ENCODE peak calls at places on chromosomes 12 and 14, in four cellular contexts. B is Caco-2, M is fibroblast of lung, R is brain microvascular endothelial cell. V is an unnamed sample.

GRCh38 chr12:54341901-54342300 is 17.0 kb downstream of the COPZ1 start:
- DNase-seq in B (no peak), M (no peak), R (no peak), V (no peak)

GRCh38 chr12:132734206-132734605 is 23.6 kb downstream of the PGAM5 start:
- DNase-seq in B (no peak), M (no peak), R (no peak), V (no peak)

GRCh38 chr14:93797536-93797935 is 9.3 kb upstream of the PRIMA1 start:
- DNase-seq in B (no peak), M (no peak), R (no peak), V (no peak)

GRCh38 chr12:12376636-12377448 is 20.0 kb downstream of the BORCS5 start:
- DNase-seq in B (peak; percentile 64), M (peak; percentile 73), R (peak; percentile 18), V (peak; percentile 60)

GRCh38 chr12:121678721-121679300 is 9.4 kb upstream of the MORN3 start:
- DNase-seq in B (no peak), M (no peak), R (no peak), V (no peak)

GRCh38 chr12:50824914-50825313 is 17.8 kb upstream of the TMPRSS12 start:
- DNase-seq in B (no peak), M (no peak), R (no peak), V (no peak)

GRCh38 chr12:70885952-70886351 is 34.6 kb downstream of the PTPRR start:
- DNase-seq in B (no peak), M (no peak), R (no peak), V (no peak)

GRCh38 chr12:22733756-22734155 is 108.8 kb downstream of the ETNK1 start:
- DNase-seq in B (no peak), M (peak; percentile 26), R (peak; percentile 7), V (no peak)

GRCh38 chr12:16344269-16344668 is 3.2 kb upstream of the MGST1 start:
- DNase-seq in B (no peak), M (peak; percentile 40), R (no peak), V (no peak)

GRCh38 chr12:27555928-27556778 is 32.1 kb downstream of the PPFIBP1 start:
- DNase-seq in B (no peak), M (peak; percentile 82), R (peak; percentile 46), V (no peak)

GRCh38 chr14:61470954-61471279 is 149.5 kb downstream of the PRKCH start:
- DNase-seq in B (no peak), M (no peak), R (no peak), V (no peak)

GRCh38 chr12:15497621-15498285 is 175.4 kb downstream of the PTPRO start:
- DNase-seq in B (no peak), M (no peak), R (no peak), V (no peak)

GRCh38 chr12:98509063-98509462 is 6.3 kb upstream of the TMPO start:
- DNase-seq in B (peak; percentile 63), M (no peak), R (no peak), V (no peak)

GRCh38 chr12:104348994-104349494 is 45.5 kb downstream of the EID3 start:
- DNase-seq in B (no peak), M (no peak), R (no peak), V (no peak)

GRCh38 chr14:71739273-71739990 is 192.8 kb upstream of the RGS6 start:
- DNase-seq in B (peak; percentile 80), M (peak; percentile 41), R (no peak), V (no peak)

GRCh38 chr12:34186492-34186891 is 164.2 kb downstream of the ALG10 start:
- DNase-seq in B (no peak), M (no peak), R (no peak), V (no peak)

GRCh38 chr14:73888971-73889370 is 2.3 kb downstream of the ZNF410 start:
- DNase-seq in B (no peak), M (peak; percentile 56), R (no peak), V (no peak)

GRCh38 chr14:41568979-41569378 is 37.7 kb upstream of the LRFN5 start:
- DNase-seq in B (no peak), M (no peak), R (no peak), V (no peak)

GRCh38 chr12:58915634-58916033 is 4.7 kb downstream of the LRIG3 start:
- DNase-seq in B (no peak), M (peak; percentile 79), R (peak; percentile 37), V (no peak)

GRCh38 chr12:90268574-90268973 is 559.9 kb upstream of the ATP2B1 start:
- DNase-seq in B (no peak), M (no peak), R (no peak), V (no peak)

GRCh38 chr14:54564071-54564798 is 2.7 kb upstream of the SAMD4A start:
- DNase-seq in B (no peak), M (peak; percentile 26), R (no peak), V (no peak)

GRCh38 chr12:56084958-56085543 is 5.1 kb downstream of the ERBB3 start:
- DNase-seq in B (no peak), M (no peak), R (no peak), V (no peak)

GRCh38 chr14:64303471-64303917 is 9.3 kb upstream of the ESR2 start:
- DNase-seq in B (no peak), M (peak; percentile 52), R (no peak), V (peak; percentile 10)

GRCh38 chr12:26271024-26271423 is 75.7 kb downstream of the SSPN start:
- DNase-seq in B (no peak), M (peak; percentile 78), R (peak; percentile 71), V (no peak)

GRCh38 chr12:78799679-78800078 is 64.9 kb upstream of the SYT1 start:
- DNase-seq in B (no peak), M (no peak), R (no peak), V (no peak)

GRCh38 chr12:12577786-12578185 is 15.1 kb upstream of the DUSP16 start:
- DNase-seq in B (no peak), M (no peak), R (no peak), V (no peak)

GRCh38 chr14:77579065-77579464 is 37.4 kb downstream of the SPTLC2 start:
- DNase-seq in B (no peak), M (peak; percentile 16), R (no peak), V (no peak)

GRCh38 chr12:68040450-68041075 is 51.3 kb downstream of the IFNG-AS1 start:
- DNase-seq in B (peak; percentile 68), M (peak; percentile 68), R (peak; percentile 79), V (peak; percentile 25)

GRCh38 chr12:68038650-68039049 is 49.4 kb downstream of the IFNG-AS1 start:
- DNase-seq in B (no peak), M (no peak), R (no peak), V (no peak)

GRCh38 chr12:68037616-68038255 is 48.5 kb downstream of the IFNG-AS1 start:
- DNase-seq in B (no peak), M (no peak), R (no peak), V (no peak)

GRCh38 chr12:68043446-68043845 is 54.2 kb downstream of the IFNG-AS1 start:
- DNase-seq in B (no peak), M (peak; percentile 1), R (no peak), V (no peak)

DNA sequence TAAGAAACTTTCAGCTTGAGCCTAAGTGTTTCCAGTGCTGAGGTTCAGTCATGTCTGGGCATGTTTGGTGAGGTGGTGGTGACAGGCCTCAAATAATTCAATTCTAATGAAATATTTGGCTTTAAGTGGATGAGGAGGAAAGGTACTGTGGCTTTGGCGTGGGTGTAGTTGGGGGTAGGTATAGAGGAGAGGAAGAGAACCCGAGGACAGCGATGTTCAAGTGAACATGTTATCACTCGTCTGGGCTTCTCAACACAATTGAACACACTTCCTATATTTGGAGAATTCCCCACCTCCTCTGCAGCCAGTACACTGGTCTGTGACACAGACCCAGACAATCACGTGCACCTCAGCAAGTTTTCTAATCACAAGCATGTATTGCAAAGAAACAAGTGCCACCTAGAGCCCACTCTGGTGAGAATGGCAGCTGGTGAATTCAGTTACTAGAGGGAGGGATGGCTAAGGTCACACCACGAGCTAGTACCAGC is 53.0 kb downstream of the IFNG-AS1 start:
- DNase-seq in B (no peak), M (peak; percentile 9), R (no peak), V (no peak)
- TF ChIP-seq CTCF in B (no peak), M (no peak), R (no peak), V (no peak)

GRCh38 chr12:8577879-8578278 is 34.8 kb downstream of the AICDA start:
- DNase-seq in B (no peak), M (no peak), R (no peak), V (no peak)
- TF ChIP-seq CTCF in B (no peak), M (no peak), R (no peak), V (no peak)

GRCh38 chr12:127594351-127594970 is 672.5 kb upstream of the TMEM132C start:
- DNase-seq in B (peak; percentile 63), M (no peak), R (no peak), V (no peak)
- TF ChIP-seq CTCF in B (no peak), M (no peak), R (no peak), V (no peak)

DNA sequence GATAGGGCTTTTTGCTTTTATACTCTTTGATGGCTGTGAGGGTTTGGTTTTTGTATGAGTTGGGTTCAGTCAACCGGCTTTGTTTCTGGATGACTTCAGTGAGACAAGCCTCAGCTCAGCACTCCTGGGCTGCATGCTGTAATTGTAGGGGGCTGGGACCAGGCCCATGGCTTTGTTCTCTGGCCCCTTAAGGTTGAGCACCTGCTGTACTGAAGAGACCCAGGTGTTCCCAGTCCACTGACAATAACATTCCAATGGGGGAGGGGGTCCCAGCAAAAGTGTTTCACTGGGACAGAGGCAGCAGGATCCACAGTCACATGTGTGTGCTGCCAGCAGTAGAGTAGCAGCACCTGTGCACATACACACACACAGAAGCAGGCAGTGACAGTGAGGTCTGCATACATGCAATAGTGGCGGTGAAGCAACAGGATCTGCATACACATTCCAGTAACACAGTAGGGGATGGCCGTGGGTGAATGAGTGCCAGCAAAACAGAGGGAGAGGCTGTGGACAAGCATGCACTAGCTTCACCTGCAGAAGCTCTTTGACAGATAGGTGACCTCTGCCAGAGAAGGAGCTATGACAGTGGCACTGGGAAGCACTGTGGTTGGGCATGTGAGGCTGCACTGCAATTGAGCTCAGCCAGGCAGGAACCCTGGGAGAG is 240.4 kb downstream of the ASCL1 start:
- DNase-seq in B (no peak), M (no peak), R (no peak), V (no peak)
- TF ChIP-seq CTCF in B (no peak), M (no peak), R (no peak), V (no peak)

GRCh38 chr12:113874999-113875561 is 91.0 kb downstream of the RBM19 start:
- DNase-seq in B (no peak), M (peak; percentile 89), R (peak; percentile 85), V (no peak)
- TF ChIP-seq CTCF in B (no peak), M (no peak), R (no peak), V (no peak)

GRCh38 chr14:104768437-104769323 is 15.7 kb downstream of the SIVA1 start:
- DNase-seq in B (peak; percentile 90), M (peak; percentile 56), R (peak; percentile 69), V (peak; percentile 38)
- TF ChIP-seq CTCF in B (peak; percentile 93), M (peak; percentile 60), R (peak; percentile 91), V (peak; percentile 90)

GRCh38 chr14:65966188-65966587 is 520.0 kb upstream of the CCDC196 start:
- DNase-seq in B (no peak), M (no peak), R (no peak), V (no peak)
- TF ChIP-seq CTCF in B (no peak), M (no peak), R (no peak), V (no peak)